ENCODE peak calls at places on chromosome 7, in six cellular contexts. Z is mammary epithelial cell, D is hepatocyte, P is tibial nerve, X is HL-60, A is MM.1S. S is an unnamed sample.

GRCh38 chr7:144001543-144001942 is 1.4 kb downstream of the OR6B1 start:
- DNase-seq in Z (no peak), D (no peak), P (no peak), X (no peak), A (no peak), S (no peak)

GRCh38 chr7:5094641-5095040 is 49.0 kb downstream of the RBAK start:
- DNase-seq in Z (no peak), D (no peak), P (no peak), X (no peak), A (no peak), S (no peak)

GRCh38 chr7:38833329-38833728 is 75.7 kb downstream of the VPS41 start:
- DNase-seq in Z (no peak), D (no peak), P (no peak), X (no peak), A (no peak), S (no peak)

GRCh38 chr7:95476072-95476845 is 9.5 kb upstream of the ASB4 start:
- DNase-seq in Z (no peak), D (no peak), P (no peak), X (no peak), A (no peak), S (no peak)

GRCh38 chr7:116805100-116805544 is 57.3 kb upstream of the CAPZA2 start:
- DNase-seq in Z (no peak), D (peak; percentile 57), P (peak; percentile 50), X (no peak), A (no peak), S (peak; percentile 41)

GRCh38 chr7:117606132-117606531 is 126.3 kb downstream of the CFTR start:
- DNase-seq in Z (no peak), D (no peak), P (no peak), X (no peak), A (no peak), S (no peak)

GRCh38 chr7:42913591-42913990 is 1.7 kb upstream of the C7orf25 start:
- DNase-seq in Z (no peak), D (no peak), P (no peak), X (no peak), A (peak; percentile 55), S (no peak)

GRCh38 chr7:42186181-42186580 is 50.8 kb downstream of the GLI3 start:
- DNase-seq in Z (no peak), D (no peak), P (no peak), X (no peak), A (no peak), S (peak; percentile 32)

GRCh38 chr7:88927-89921 is 103.1 kb upstream of the FAM20C start:
- DNase-seq in Z (peak; percentile 92), D (peak; percentile 66), P (peak; percentile 41), X (peak; percentile 76), A (no peak), S (peak; percentile 77)

GRCh38 chr7:92645531-92646061 is 55.4 kb upstream of the FAM133B start:
- DNase-seq in Z (peak; percentile 68), D (peak; percentile 66), P (no peak), X (no peak), A (no peak), S (peak; percentile 95)

GRCh38 chr7:105257338-105257737 is 131.4 kb downstream of the SRPK2 start:
- DNase-seq in Z (no peak), D (no peak), P (no peak), X (no peak), A (peak; percentile 69), S (no peak)

GRCh38 chr7:142334806-142335205 is 76.9 kb upstream of the PRSS58 start:
- DNase-seq in Z (no peak), D (no peak), P (no peak), X (no peak), A (no peak), S (no peak)

GRCh38 chr7:142337406-142338001 is 79.6 kb upstream of the PRSS58 start:
- DNase-seq in Z (no peak), D (no peak), P (no peak), X (no peak), A (no peak), S (no peak)

GRCh38 chr7:142334236-142334635 is 76.4 kb upstream of the PRSS58 start:
- DNase-seq in Z (no peak), D (no peak), P (no peak), X (no peak), A (no peak), S (no peak)

DNA sequence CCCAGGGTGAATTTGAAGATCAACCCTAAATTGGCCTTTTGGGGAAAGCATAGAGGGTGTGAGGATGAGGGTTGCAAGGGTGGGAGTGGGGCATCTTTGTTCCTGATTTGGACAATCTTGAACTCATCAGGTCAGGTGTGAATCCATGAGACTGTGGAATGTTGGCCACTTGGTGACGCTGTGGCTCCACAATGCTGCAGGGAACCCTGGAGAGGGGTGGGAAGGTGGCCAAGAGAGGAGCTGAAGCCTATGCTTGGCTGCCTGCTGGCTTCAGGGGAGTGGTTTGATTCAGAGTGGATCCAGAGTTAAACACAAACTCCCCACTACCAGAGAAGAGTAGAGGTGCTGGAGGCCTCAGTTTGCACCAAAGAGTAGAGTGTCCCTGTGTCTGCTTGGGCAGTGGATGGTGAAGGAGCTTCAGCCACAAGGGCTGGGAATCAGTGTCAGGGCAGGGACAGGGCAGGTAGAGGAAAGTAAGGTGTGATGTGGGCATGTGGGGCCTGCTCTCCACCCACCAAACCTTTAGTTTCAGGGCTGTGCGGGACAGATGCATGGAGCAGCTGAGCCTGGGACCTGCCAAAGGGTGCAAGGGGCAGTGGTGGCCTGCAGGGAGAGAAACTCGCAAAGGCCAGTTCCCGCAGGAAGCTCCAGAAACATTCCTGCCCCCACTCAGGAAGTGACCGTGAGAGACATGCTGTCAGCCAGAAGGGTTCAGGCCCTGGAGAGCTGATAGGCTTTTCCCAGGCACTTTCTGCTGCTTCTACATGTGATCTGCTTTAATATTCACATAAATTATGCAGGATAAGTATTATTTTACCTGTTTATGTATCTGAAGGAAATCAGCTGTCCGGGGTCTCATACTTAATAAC is 81.0 kb upstream of the PRSS58 start:
- DNase-seq in Z (no peak), D (no peak), P (peak; percentile 31), X (no peak), A (no peak), S (peak; percentile 19)
- TF ChIP-seq CTCF in Z (peak; percentile 55), D (peak; percentile 15), P (no peak), X (no peak), A (peak; percentile 32), S (peak; percentile 52)

GRCh38 chr7:135445690-135446089 is 64.2 kb downstream of the CNOT4 start:
- DNase-seq in Z (no peak), D (no peak), P (no peak), X (no peak), A (peak; percentile 33), S (no peak)
- H3K4me3 ChIP-seq in Z (no peak overlapping the region), D (no peak overlapping the region), P (no peak overlapping the region), X (no peak overlapping the region), A (no peak overlapping the region), S (no peak overlapping the region)

GRCh38 chr7:107803009-107803581 is at the start of gene SLC26A3:
- DNase-seq in Z (no peak), D (no peak), P (no peak), X (no peak), A (no peak), S (no peak)

GRCh38 chr7:107799645-107800264 is 3.3 kb downstream of the SLC26A3 start:
- DNase-seq in Z (no peak), D (peak; percentile 45), P (no peak), X (no peak), A (no peak), S (no peak)
- H3K27me3 ChIP-seq in Z (peaks cover 2% of the 10 kb centered on the region), D (no peaks in the 10 kb centered on the region), P (no peaks in the 10 kb centered on the region), X (peaks cover 3% of the 10 kb centered on the region), A (no peaks in the 10 kb centered on the region), S (no peaks in the 10 kb centered on the region)

DNA sequence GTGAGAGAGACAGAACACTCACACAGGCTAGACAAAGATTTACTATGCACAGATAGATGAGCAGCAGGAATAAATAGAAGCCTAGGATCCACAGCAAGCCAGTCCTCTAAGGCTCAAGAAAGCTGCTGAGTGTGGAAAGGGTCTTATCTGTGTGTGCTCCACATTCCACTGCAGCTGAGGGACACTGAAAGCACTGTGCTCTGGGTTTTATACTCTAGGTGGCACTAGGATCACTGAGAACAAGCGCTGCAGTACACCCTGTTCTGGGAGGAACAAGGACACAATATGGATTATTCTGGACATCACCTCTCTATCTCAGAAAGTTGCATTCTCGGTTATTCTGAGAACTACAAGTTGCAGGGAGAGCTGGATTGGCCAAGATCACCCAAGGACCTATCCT is 4.9 kb upstream of the KLHL7 start:
- DNase-seq in Z (no peak), D (peak; percentile 15), P (no peak), X (no peak), A (no peak), S (no peak)
- TF ChIP-seq CTCF in Z (peak; percentile 21), D (no peak), P (no peak), X (no peak), A (no peak), S (no peak)

GRCh38 chr7:142797342-142797798 is 26.6 kb downstream of the PRSS2 start:
- DNase-seq in Z (no peak), D (no peak), P (no peak), X (no peak), A (no peak), S (no peak)

GRCh38 chr7:142797799-142798377 is 27.1 kb downstream of the PRSS2 start:
- DNase-seq in Z (no peak), D (no peak), P (no peak), X (no peak), A (no peak), S (no peak)

GRCh38 chr7:142795339-142795863 is 24.6 kb downstream of the PRSS2 start:
- DNase-seq in Z (no peak), D (no peak), P (no peak), X (no peak), A (no peak), S (peak; percentile 64)

GRCh38 chr7:142796501-142797341 is 26.0 kb downstream of the PRSS2 start:
- DNase-seq in Z (no peak), D (no peak), P (no peak), X (no peak), A (no peak), S (no peak)

DNA sequence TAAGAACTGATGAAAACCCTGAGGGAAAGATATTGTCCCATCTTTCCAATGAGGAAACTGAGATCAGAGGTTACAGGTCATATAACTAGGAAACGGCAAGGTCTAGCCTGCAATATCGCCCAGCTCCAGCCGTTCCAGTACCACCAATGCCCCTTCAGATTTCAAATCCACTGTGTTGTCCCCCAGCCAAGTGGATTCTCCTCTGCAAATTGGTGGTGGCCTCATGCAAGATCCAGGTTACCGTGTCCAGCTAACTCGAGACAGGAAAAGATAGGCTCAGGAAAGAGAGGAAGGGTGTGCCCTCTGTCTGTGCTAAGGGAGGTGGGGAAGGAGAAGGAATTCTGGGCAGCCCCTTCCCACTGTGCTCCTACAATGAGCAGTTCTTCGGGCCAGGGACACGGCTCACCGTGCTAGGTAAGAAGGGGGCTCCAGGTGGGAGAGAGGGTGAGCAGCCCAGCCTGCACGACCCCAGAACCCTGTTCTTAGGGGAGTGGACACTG is 25.3 kb downstream of the PRSS2 start:
- DNase-seq in Z (no peak), D (no peak), P (no peak), X (no peak), A (no peak), S (no peak)
- H3K4me3 ChIP-seq in Z (no peak overlapping the region), D (no peak overlapping the region), P (peak overlapping the region; percentile 60), X (no peak overlapping the region), A (no peak overlapping the region), S (no peak overlapping the region)

S was measured in bronchial epithelial cell.